ENCODE peak calls at places on chromosomes 16 and 17, in four cellular contexts. One of them, this sample, is unnamed.

GRCh38 chr17:16214190-16215001 is 938 bp downstream of the NCOR1 start:
- DNase-seq in putamen: peak
- DNase-seq in tibial artery: no peak
- DNase-seq in substantia nigra: no peak
- DNase-seq in this sample: no peak

GRCh38 chr16:46801428-46802049 is 29.4 kb downstream of the C16orf87 start:
- DNase-seq in putamen: no peak
- DNase-seq in tibial artery: no peak
- DNase-seq in substantia nigra: no peak
- DNase-seq in this sample: no peak

GRCh38 chr16:5791011-5791410 is 693.4 kb upstream of the EEF2KMT start:
- DNase-seq in putamen: no peak
- DNase-seq in tibial artery: no peak
- DNase-seq in substantia nigra: no peak
- DNase-seq in this sample: no peak

GRCh38 chr17:6408271-6408670 is 26.6 kb downstream of the AIPL1 start:
- DNase-seq in putamen: no peak
- DNase-seq in tibial artery: no peak
- DNase-seq in substantia nigra: no peak
- DNase-seq in this sample: no peak

GRCh38 chr16:17213025-17213424 is 257.7 kb downstream of the XYLT1 start:
- DNase-seq in putamen: no peak
- DNase-seq in tibial artery: no peak
- DNase-seq in substantia nigra: no peak
- DNase-seq in this sample: peak

GRCh38 chr17:11039342-11039741 is 201.5 kb upstream of the PIRT start:
- DNase-seq in putamen: peak
- DNase-seq in tibial artery: no peak
- DNase-seq in substantia nigra: no peak
- DNase-seq in this sample: no peak

GRCh38 chr17:49910094-49910857 is 58.7 kb upstream of the DLX4 start:
- DNase-seq in putamen: no peak
- DNase-seq in tibial artery: no peak
- DNase-seq in substantia nigra: no peak
- DNase-seq in this sample: no peak

GRCh38 chr16:19804538-19805323 is 79.9 kb downstream of the GPRC5B start:
- DNase-seq in putamen: no peak
- DNase-seq in tibial artery: peak
- DNase-seq in substantia nigra: no peak
- DNase-seq in this sample: peak

GRCh38 chr17:41768682-41769288 is 17.7 kb downstream of the JUP start:
- DNase-seq in putamen: no peak
- DNase-seq in tibial artery: no peak
- DNase-seq in substantia nigra: no peak
- DNase-seq in this sample: no peak

This sample was measured in activated CD8-positive, alpha-beta T cell treated with anti-CD3 and anti-CD28 coated beads, Interleukin-2, amount 10 ng/mL, durations not matched to agents 7 days and 5 days.